ENCODE peak calls at places on chromosomes 6 and 20, in nine cellular contexts. One of them, this sample, is unnamed.

GRCh38 chr6:77463881-77464867 is 883 bp upstream of the HTR1B start:
- DNase-seq in WERI-Rb-1: peak; percentile 29
- DNase-seq in lung: no peak
- DNase-seq in SJCRH30: no peak
- DNase-seq in CD8-positive, alpha-beta T cell: no peak
- DNase-seq in stomach: no peak
- DNase-seq in AG04450: no peak
- DNase-seq in pancreas: no peak
- DNase-seq in GM23338: peak; percentile 93
- DNase-seq in this sample: no peak

GRCh38 chr20:47296950-47297349 is 59.5 kb downstream of the ZMYND8 start:
- DNase-seq in WERI-Rb-1: no peak
- DNase-seq in lung: no peak
- DNase-seq in SJCRH30: no peak
- DNase-seq in CD8-positive, alpha-beta T cell: no peak
- DNase-seq in stomach: no peak
- DNase-seq in AG04450: no peak
- DNase-seq in pancreas: no peak
- DNase-seq in GM23338: peak; percentile 30
- DNase-seq in this sample: no peak

GRCh38 chr20:8309638-8310037 is 177.6 kb downstream of the PLCB1 start:
- DNase-seq in WERI-Rb-1: no peak
- DNase-seq in lung: no peak
- DNase-seq in SJCRH30: no peak
- DNase-seq in CD8-positive, alpha-beta T cell: no peak
- DNase-seq in stomach: no peak
- DNase-seq in AG04450: no peak
- DNase-seq in pancreas: no peak
- DNase-seq in GM23338: peak; percentile 54
- DNase-seq in this sample: no peak

GRCh38 chr20:34791289-34792020 is 34.0 kb downstream of the NCOA6 start:
- DNase-seq in WERI-Rb-1: no peak
- DNase-seq in lung: no peak
- DNase-seq in SJCRH30: no peak
- DNase-seq in CD8-positive, alpha-beta T cell: no peak
- DNase-seq in stomach: no peak
- DNase-seq in AG04450: peak; percentile 10
- DNase-seq in pancreas: no peak
- DNase-seq in GM23338: peak; percentile 20
- DNase-seq in this sample: no peak

GRCh38 chr6:25223421-25224052 is 55.6 kb upstream of the CARMIL1 start:
- DNase-seq in WERI-Rb-1: peak; percentile 73
- DNase-seq in lung: peak; percentile 54
- DNase-seq in SJCRH30: peak; percentile 65
- DNase-seq in CD8-positive, alpha-beta T cell: peak; percentile 68
- DNase-seq in stomach: peak; percentile 70
- DNase-seq in AG04450: peak; percentile 37
- DNase-seq in pancreas: peak; percentile 71
- DNase-seq in GM23338: peak; percentile 80
- DNase-seq in this sample: peak; percentile 53

GRCh38 chr6:26249709-26249958 is 115.4 kb upstream of the BTN3A2 start:
- DNase-seq in WERI-Rb-1: no peak
- DNase-seq in lung: no peak
- DNase-seq in SJCRH30: no peak
- DNase-seq in CD8-positive, alpha-beta T cell: no peak
- DNase-seq in stomach: no peak
- DNase-seq in AG04450: no peak
- DNase-seq in pancreas: no peak
- DNase-seq in GM23338: no peak
- DNase-seq in this sample: peak; percentile 29

GRCh38 chr20:39706089-39706721 is 744.1 kb downstream of the DHX35 start:
- DNase-seq in WERI-Rb-1: no peak
- DNase-seq in lung: no peak
- DNase-seq in SJCRH30: no peak
- DNase-seq in CD8-positive, alpha-beta T cell: no peak
- DNase-seq in stomach: no peak
- DNase-seq in AG04450: no peak
- DNase-seq in pancreas: no peak
- DNase-seq in GM23338: no peak
- DNase-seq in this sample: no peak

GRCh38 chr20:8573686-8574085 is 441.6 kb downstream of the PLCB1 start:
- DNase-seq in WERI-Rb-1: no peak
- DNase-seq in lung: no peak
- DNase-seq in SJCRH30: no peak
- DNase-seq in CD8-positive, alpha-beta T cell: no peak
- DNase-seq in stomach: no peak
- DNase-seq in AG04450: no peak
- DNase-seq in pancreas: no peak
- DNase-seq in GM23338: no peak
- DNase-seq in this sample: no peak

DNA sequence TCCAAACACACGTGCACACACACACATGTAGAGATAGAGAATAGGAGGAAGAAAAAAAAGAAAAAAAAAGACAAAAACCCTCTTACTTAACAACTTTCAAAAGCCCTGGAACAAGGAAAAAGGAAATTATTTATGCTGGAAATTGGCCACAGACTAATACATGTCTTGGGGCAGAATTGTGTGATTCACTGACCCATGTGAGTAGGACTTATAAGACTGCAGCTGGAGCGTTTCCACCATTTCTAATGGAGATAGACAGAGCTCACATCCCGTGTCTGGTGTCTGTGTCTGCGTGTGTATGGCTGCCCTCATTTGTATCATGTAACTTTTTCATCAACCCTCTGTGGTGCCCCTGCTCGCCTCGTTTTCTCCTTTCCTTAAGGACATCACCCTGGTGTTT is 99.8 kb upstream of the PDE10A start:
- DNase-seq in WERI-Rb-1: no peak
- DNase-seq in lung: no peak
- DNase-seq in SJCRH30: no peak
- DNase-seq in CD8-positive, alpha-beta T cell: no peak
- DNase-seq in stomach: no peak
- DNase-seq in AG04450: no peak
- DNase-seq in pancreas: no peak
- DNase-seq in GM23338: no peak
- DNase-seq in this sample: no peak
- H3K27me3 ChIP-seq in WERI-Rb-1: peaks cover 76% of the 10 kb centered on the region
- H3K27me3 ChIP-seq in lung: no peaks in the 10 kb centered on the region
- H3K27me3 ChIP-seq in SJCRH30: peaks cover 14% of the 10 kb centered on the region
- H3K27me3 ChIP-seq in CD8-positive, alpha-beta T cell: no peaks in the 10 kb centered on the region
- H3K27me3 ChIP-seq in stomach: no peaks in the 10 kb centered on the region
- H3K27me3 ChIP-seq in AG04450: peaks cover 2% of the 10 kb centered on the region
- H3K27me3 ChIP-seq in pancreas: no peaks in the 10 kb centered on the region
- H3K27me3 ChIP-seq in GM23338: no peaks in the 10 kb centered on the region
- H3K27me3 ChIP-seq in this sample: no peaks in the 10 kb centered on the region

DNA sequence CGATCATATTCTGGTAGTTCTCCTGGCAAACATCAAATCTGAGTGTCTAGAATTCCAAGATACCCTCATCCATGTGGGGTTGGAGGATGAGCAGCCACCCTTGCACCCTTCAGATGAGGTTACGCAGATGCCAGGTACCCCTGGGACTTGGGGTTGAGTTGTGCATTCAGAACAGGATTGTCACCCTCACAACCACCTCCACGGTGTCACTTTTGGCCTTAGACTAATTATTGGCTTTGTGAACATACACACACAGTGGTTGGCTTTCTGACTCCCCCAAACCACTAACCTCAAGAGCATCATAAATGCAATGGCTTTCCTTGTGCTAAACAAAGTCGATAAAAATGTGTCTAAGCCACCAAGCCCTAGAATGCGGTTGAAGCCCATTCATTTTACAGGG is 2.9 kb upstream of the F13A1 start:
- DNase-seq in WERI-Rb-1: no peak
- DNase-seq in lung: no peak
- DNase-seq in SJCRH30: no peak
- DNase-seq in CD8-positive, alpha-beta T cell: no peak
- DNase-seq in stomach: no peak
- DNase-seq in AG04450: no peak
- DNase-seq in pancreas: no peak
- DNase-seq in GM23338: no peak
- DNase-seq in this sample: no peak
- H3K27me3 ChIP-seq in WERI-Rb-1: no peaks in the 10 kb centered on the region
- H3K27me3 ChIP-seq in lung: peaks cover 5% of the 10 kb centered on the region
- H3K27me3 ChIP-seq in SJCRH30: no peaks in the 10 kb centered on the region
- H3K27me3 ChIP-seq in CD8-positive, alpha-beta T cell: peaks cover 5% of the 10 kb centered on the region
- H3K27me3 ChIP-seq in stomach: peaks cover 56% of the 10 kb centered on the region
- H3K27me3 ChIP-seq in AG04450: no peaks in the 10 kb centered on the region
- H3K27me3 ChIP-seq in pancreas: no peaks in the 10 kb centered on the region
- H3K27me3 ChIP-seq in GM23338: peaks cover 30% of the 10 kb centered on the region
- H3K27me3 ChIP-seq in this sample: peaks cover 48% of the 10 kb centered on the region

GRCh38 chr20:36308986-36309385 is 2.8 kb downstream of the DLGAP4 start:
- DNase-seq in WERI-Rb-1: no peak
- DNase-seq in lung: no peak
- DNase-seq in SJCRH30: no peak
- DNase-seq in CD8-positive, alpha-beta T cell: no peak
- DNase-seq in stomach: no peak
- DNase-seq in AG04450: no peak
- DNase-seq in pancreas: no peak
- DNase-seq in GM23338: peak; percentile 32
- DNase-seq in this sample: no peak

GRCh38 chr20:36309643-36310042 is 3.5 kb downstream of the DLGAP4 start:
- DNase-seq in WERI-Rb-1: no peak
- DNase-seq in lung: no peak
- DNase-seq in SJCRH30: no peak
- DNase-seq in CD8-positive, alpha-beta T cell: no peak
- DNase-seq in stomach: no peak
- DNase-seq in AG04450: no peak
- DNase-seq in pancreas: no peak
- DNase-seq in GM23338: no peak
- DNase-seq in this sample: no peak

GRCh38 chr20:36307412-36308317 is 1.5 kb downstream of the DLGAP4 start:
- DNase-seq in WERI-Rb-1: no peak
- DNase-seq in lung: no peak
- DNase-seq in SJCRH30: no peak
- DNase-seq in CD8-positive, alpha-beta T cell: no peak
- DNase-seq in stomach: peak; percentile 16
- DNase-seq in AG04450: no peak
- DNase-seq in pancreas: no peak
- DNase-seq in GM23338: peak; percentile 38
- DNase-seq in this sample: no peak

GRCh38 chr20:36306557-36307411 is 645 bp downstream of the DLGAP4 start:
- DNase-seq in WERI-Rb-1: no peak
- DNase-seq in lung: no peak
- DNase-seq in SJCRH30: no peak
- DNase-seq in CD8-positive, alpha-beta T cell: no peak
- DNase-seq in stomach: peak; percentile 24
- DNase-seq in AG04450: no peak
- DNase-seq in pancreas: no peak
- DNase-seq in GM23338: peak; percentile 45
- DNase-seq in this sample: no peak

DNA sequence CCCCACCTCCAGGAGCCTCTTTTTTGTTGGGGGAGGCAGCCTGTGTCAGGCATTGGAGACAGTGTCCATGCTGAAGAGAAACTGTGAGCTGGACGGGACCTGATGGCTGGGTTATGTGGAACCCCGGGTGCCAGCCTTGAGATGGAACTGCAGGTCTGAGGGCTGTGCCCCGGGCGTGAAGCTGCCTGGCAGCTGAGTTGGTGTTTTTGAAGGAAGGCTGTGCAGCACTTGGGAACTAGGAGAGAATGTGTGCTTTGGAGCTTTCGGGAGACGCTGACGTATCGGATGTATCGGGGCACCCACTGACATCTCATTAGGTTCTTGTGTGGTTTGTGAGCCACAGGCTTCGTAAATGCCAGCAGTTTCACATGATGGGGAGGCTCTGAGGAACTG is 2.2 kb downstream of the DLGAP4 start:
- DNase-seq in WERI-Rb-1: no peak
- DNase-seq in lung: no peak
- DNase-seq in SJCRH30: no peak
- DNase-seq in CD8-positive, alpha-beta T cell: no peak
- DNase-seq in stomach: no peak
- DNase-seq in AG04450: no peak
- DNase-seq in pancreas: no peak
- DNase-seq in GM23338: no peak
- DNase-seq in this sample: no peak
- H3K27me3 ChIP-seq in WERI-Rb-1: no peaks in the 10 kb centered on the region
- H3K27me3 ChIP-seq in lung: peaks cover 4% of the 10 kb centered on the region
- H3K27me3 ChIP-seq in SJCRH30: peaks cover 32% of the 10 kb centered on the region
- H3K27me3 ChIP-seq in CD8-positive, alpha-beta T cell: peaks cover 25% of the 10 kb centered on the region
- H3K27me3 ChIP-seq in stomach: peaks cover 100% of the 10 kb centered on the region
- H3K27me3 ChIP-seq in AG04450: peaks cover 75% of the 10 kb centered on the region
- H3K27me3 ChIP-seq in pancreas: no peaks in the 10 kb centered on the region
- H3K27me3 ChIP-seq in GM23338: peaks cover 41% of the 10 kb centered on the region
- H3K27me3 ChIP-seq in this sample: peaks cover 81% of the 10 kb centered on the region

GRCh38 chr20:44435630-44436335 is 39.9 kb upstream of the TTPAL start:
- DNase-seq in WERI-Rb-1: no peak
- DNase-seq in lung: no peak
- DNase-seq in SJCRH30: no peak
- DNase-seq in CD8-positive, alpha-beta T cell: no peak
- DNase-seq in stomach: no peak
- DNase-seq in AG04450: no peak
- DNase-seq in pancreas: no peak
- DNase-seq in GM23338: no peak
- DNase-seq in this sample: no peak

GRCh38 chr20:44432618-44433577 is 42.8 kb upstream of the TTPAL start:
- DNase-seq in WERI-Rb-1: no peak
- DNase-seq in lung: no peak
- DNase-seq in SJCRH30: no peak
- DNase-seq in CD8-positive, alpha-beta T cell: no peak
- DNase-seq in stomach: no peak
- DNase-seq in AG04450: no peak
- DNase-seq in pancreas: no peak
- DNase-seq in GM23338: no peak
- DNase-seq in this sample: no peak

GRCh38 chr20:44431502-44432234 is 44.0 kb upstream of the TTPAL start:
- DNase-seq in WERI-Rb-1: no peak
- DNase-seq in lung: no peak
- DNase-seq in SJCRH30: no peak
- DNase-seq in CD8-positive, alpha-beta T cell: no peak
- DNase-seq in stomach: no peak
- DNase-seq in AG04450: no peak
- DNase-seq in pancreas: no peak
- DNase-seq in GM23338: peak; percentile 35
- DNase-seq in this sample: no peak

GRCh38 chr20:44431118-44431501 is 44.6 kb upstream of the TTPAL start:
- DNase-seq in WERI-Rb-1: no peak
- DNase-seq in lung: no peak
- DNase-seq in SJCRH30: no peak
- DNase-seq in CD8-positive, alpha-beta T cell: no peak
- DNase-seq in stomach: no peak
- DNase-seq in AG04450: no peak
- DNase-seq in pancreas: no peak
- DNase-seq in GM23338: no peak
- DNase-seq in this sample: no peak

DNA sequence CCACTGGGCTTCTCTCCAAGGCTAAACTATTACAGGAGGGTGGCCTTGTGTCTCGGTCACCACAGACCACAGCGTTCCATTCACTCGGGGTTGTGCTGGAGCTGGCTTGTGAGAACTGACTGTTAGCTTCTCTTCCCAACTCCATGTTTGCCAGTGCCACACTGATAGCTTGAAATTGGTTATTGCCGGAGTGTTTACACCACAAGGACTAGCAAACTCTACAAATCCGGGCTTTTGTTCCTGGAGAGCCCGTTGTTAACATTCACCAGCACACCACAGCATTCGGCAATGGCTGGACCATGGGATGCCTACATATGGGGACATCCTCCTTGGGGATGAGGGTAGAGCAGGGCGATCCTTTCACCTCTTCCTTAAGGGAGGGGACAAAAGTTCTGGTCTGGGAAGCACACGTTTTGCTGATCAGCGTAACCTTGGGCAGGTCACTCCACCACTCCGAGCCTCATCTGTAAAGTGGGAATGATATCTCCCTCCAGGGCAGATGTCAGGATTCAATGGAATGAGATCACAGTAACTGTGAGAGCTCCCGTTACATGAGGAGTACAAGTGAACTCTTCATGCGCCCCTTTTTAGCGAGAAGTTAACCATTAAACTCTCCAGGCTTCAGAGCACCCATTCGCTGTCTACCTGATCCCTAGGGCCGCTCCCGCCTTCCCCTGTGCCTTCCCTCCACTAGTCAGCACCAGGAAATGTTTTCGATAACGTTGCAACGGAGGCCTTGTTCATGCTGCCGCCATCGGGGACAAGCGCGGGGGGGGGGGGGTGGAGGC is 41.7 kb upstream of the TTPAL start:
- DNase-seq in WERI-Rb-1: no peak
- DNase-seq in lung: no peak
- DNase-seq in SJCRH30: no peak
- DNase-seq in CD8-positive, alpha-beta T cell: no peak
- DNase-seq in stomach: no peak
- DNase-seq in AG04450: no peak
- DNase-seq in pancreas: no peak
- DNase-seq in GM23338: no peak
- DNase-seq in this sample: no peak
- H3K27me3 ChIP-seq in WERI-Rb-1: no peaks in the 10 kb centered on the region
- H3K27me3 ChIP-seq in lung: no peaks in the 10 kb centered on the region
- H3K27me3 ChIP-seq in SJCRH30: peaks cover 33% of the 10 kb centered on the region
- H3K27me3 ChIP-seq in CD8-positive, alpha-beta T cell: no peaks in the 10 kb centered on the region
- H3K27me3 ChIP-seq in stomach: peaks cover 31% of the 10 kb centered on the region
- H3K27me3 ChIP-seq in AG04450: peaks cover 9% of the 10 kb centered on the region
- H3K27me3 ChIP-seq in pancreas: no peaks in the 10 kb centered on the region
- H3K27me3 ChIP-seq in GM23338: no peaks in the 10 kb centered on the region
- H3K27me3 ChIP-seq in this sample: peaks cover 5% of the 10 kb centered on the region

This sample was measured in CD4-positive, alpha-beta T cell.